ENCODE peak calls at places on chromosome 1, in six cellular contexts. A is adrenal gland; S is activated CD4-positive, alpha-beta T cell treated with anti-CD3 and anti-CD28 coated beads, Interleukin-2, amount 10 ng/mL, durations not matched to agents 7 days and 5 days; U is heart right ventricle; N is NCI-H2107; J is HT-29. O is an unnamed sample.

GRCh38 chr1:180560200-180560867 is 1.6 kb downstream of the OVAAL start:
- DNase-seq in U (no peak), A (no peak), S (no peak), N (no peak), J (no peak), O (no peak)

GRCh38 chr1:58702766-58703165 is 2.9 kb upstream of the MYSM1 start:
- DNase-seq in N (no peak), S (no peak), A (no peak), J (no peak), U (no peak), O (no peak)

GRCh38 chr1:109901508-109902145 is 9.0 kb upstream of the CSF1 start:
- DNase-seq in J (peak), N (no peak), U (peak), A (peak), S (no peak), O (no peak)

GRCh38 chr1:2459757-2460156 is 16.3 kb upstream of the PLCH2 start:
- DNase-seq in U (peak), S (no peak), J (no peak), A (peak), N (no peak), O (no peak)

GRCh38 chr1:53246261-53247134 is 8.2 kb upstream of the MAGOH start:
- DNase-seq in J (no peak), U (no peak), N (no peak), A (no peak), S (no peak), O (no peak)

GRCh38 chr1:66464802-66465201 is 69.2 kb upstream of the SGIP1 start:
- DNase-seq in N (no peak), J (no peak), A (no peak), S (no peak), U (no peak), O (no peak)

GRCh38 chr1:110875216-110875731 is 2.3 kb downstream of the CD53 start:
- DNase-seq in A (no peak), N (no peak), S (peak), J (peak), U (no peak), O (no peak)

GRCh38 chr1:205994342-205994741 is 8.9 kb downstream of the RAB7B start:
- DNase-seq in J (no peak), S (no peak), A (no peak), N (no peak), U (no peak), O (no peak)

GRCh38 chr1:162822391-162823200 is 32.1 kb downstream of the HSD17B7 start:
- DNase-seq in J (no peak), N (peak), U (no peak), A (peak), S (no peak), O (no peak)

GRCh38 chr1:232599178-232600041 is 30.5 kb downstream of the SIPA1L2 start:
- DNase-seq in U (no peak), A (no peak), N (peak), J (no peak), S (no peak), O (no peak)

GRCh38 chr1:227762231-227762911 is 27.1 kb downstream of the SNAP47 start:
- DNase-seq in A (peak), U (peak), J (peak), S (peak), N (peak), O (peak)

GRCh38 chr1:231162300-231162969 is 577 bp downstream of the TRIM67 start:
- DNase-seq in U (no peak), J (no peak), N (no peak), S (peak), A (peak), O (peak)

GRCh38 chr1:200351826-200352549 is 57.8 kb downstream of the ZNF281 start:
- DNase-seq in S (peak), A (no peak), J (no peak), U (no peak), N (no peak), O (no peak)

GRCh38 chr1:217275617-217276398 is 355.1 kb downstream of the GPATCH2 start:
- DNase-seq in U (no peak), A (no peak), S (no peak), N (no peak), J (no peak), O (no peak)

GRCh38 chr1:116350097-116350645 is 22.9 kb upstream of the ATP1A1 start:
- DNase-seq in A (no peak), N (no peak), J (no peak), U (no peak), S (no peak), O (no peak)

O was measured in D721Med.